ENCODE peak calls at places on chromosomes 5 and 9, in seven cellular contexts. One of them, this sample, is unnamed.

GRCh38 chr5:57598756-57599155 is 116.1 kb upstream of the ACTBL2 start:
- DNase-seq in lung: no peak
- DNase-seq in tibial nerve: no peak
- DNase-seq in ascending aorta: no peak
- DNase-seq in BE2C: no peak
- DNase-seq in suprapubic skin: no peak
- DNase-seq in colonic mucosa: no peak
- DNase-seq in this sample: no peak

GRCh38 chr9:20770947-20771346 is 86.9 kb downstream of the FOCAD start:
- DNase-seq in BE2C: no peak
- DNase-seq in tibial nerve: no peak
- DNase-seq in lung: no peak
- DNase-seq in suprapubic skin: no peak
- DNase-seq in ascending aorta: no peak
- DNase-seq in colonic mucosa: no peak
- DNase-seq in this sample: no peak

GRCh38 chr9:136448655-136449054 is 9.0 kb upstream of the INPP5E start:
- DNase-seq in lung: no peak
- DNase-seq in colonic mucosa: no peak
- DNase-seq in BE2C: no peak
- DNase-seq in tibial nerve: no peak
- DNase-seq in ascending aorta: no peak
- DNase-seq in suprapubic skin: no peak
- DNase-seq in this sample: no peak

GRCh38 chr5:179836225-179837019 is 15.7 kb downstream of the SQSTM1 start:
- DNase-seq in BE2C: no peak
- DNase-seq in lung: no peak
- DNase-seq in tibial nerve: no peak
- DNase-seq in suprapubic skin: no peak
- DNase-seq in colonic mucosa: no peak
- DNase-seq in ascending aorta: no peak
- DNase-seq in this sample: no peak

GRCh38 chr9:72904267-72905093 is 48.4 kb downstream of the ALDH1A1 start:
- DNase-seq in colonic mucosa: no peak
- DNase-seq in lung: no peak
- DNase-seq in BE2C: no peak
- DNase-seq in tibial nerve: no peak
- DNase-seq in suprapubic skin: no peak
- DNase-seq in ascending aorta: no peak
- DNase-seq in this sample: no peak

GRCh38 chr9:100197553-100197952 is 98.5 kb downstream of the INVS start:
- DNase-seq in suprapubic skin: no peak
- DNase-seq in BE2C: no peak
- DNase-seq in lung: no peak
- DNase-seq in ascending aorta: no peak
- DNase-seq in colonic mucosa: no peak
- DNase-seq in tibial nerve: no peak
- DNase-seq in this sample: no peak

GRCh38 chr5:90483206-90483605 is 8.5 kb downstream of the POLR3G start:
- DNase-seq in BE2C: no peak
- DNase-seq in ascending aorta: no peak
- DNase-seq in colonic mucosa: no peak
- DNase-seq in lung: no peak
- DNase-seq in suprapubic skin: no peak
- DNase-seq in tibial nerve: no peak
- DNase-seq in this sample: no peak

GRCh38 chr9:126380447-126380846 is 53.8 kb downstream of the MVB12B start:
- DNase-seq in BE2C: no peak
- DNase-seq in ascending aorta: no peak
- DNase-seq in suprapubic skin: no peak
- DNase-seq in tibial nerve: no peak
- DNase-seq in lung: no peak
- DNase-seq in colonic mucosa: no peak
- DNase-seq in this sample: no peak

GRCh38 chr9:70947086-70947485 is 174.3 kb downstream of the TRPM3 start:
- DNase-seq in ascending aorta: no peak
- DNase-seq in BE2C: no peak
- DNase-seq in suprapubic skin: no peak
- DNase-seq in tibial nerve: no peak
- DNase-seq in colonic mucosa: no peak
- DNase-seq in lung: no peak
- DNase-seq in this sample: no peak

GRCh38 chr9:119159386-119159785 is 209.8 kb downstream of the BRINP1 start:
- DNase-seq in suprapubic skin: no peak
- DNase-seq in colonic mucosa: no peak
- DNase-seq in lung: no peak
- DNase-seq in ascending aorta: no peak
- DNase-seq in BE2C: no peak
- DNase-seq in tibial nerve: no peak
- DNase-seq in this sample: no peak

GRCh38 chr5:135557034-135557838 is 21.5 kb upstream of the NEUROG1 start:
- DNase-seq in colonic mucosa: no peak
- DNase-seq in lung: no peak
- DNase-seq in ascending aorta: no peak
- DNase-seq in tibial nerve: no peak
- DNase-seq in BE2C: no peak
- DNase-seq in suprapubic skin: no peak
- DNase-seq in this sample: no peak

GRCh38 chr5:72252008-72252407 is 68.0 kb downstream of the MRPS27 start:
- DNase-seq in lung: no peak
- DNase-seq in tibial nerve: no peak
- DNase-seq in BE2C: no peak
- DNase-seq in ascending aorta: no peak
- DNase-seq in colonic mucosa: no peak
- DNase-seq in suprapubic skin: no peak
- DNase-seq in this sample: no peak

GRCh38 chr5:93611510-93611899 is 28.5 kb downstream of the NR2F1 start:
- DNase-seq in ascending aorta: no peak
- DNase-seq in lung: no peak
- DNase-seq in colonic mucosa: no peak
- DNase-seq in tibial nerve: no peak
- DNase-seq in BE2C: no peak
- DNase-seq in suprapubic skin: no peak
- DNase-seq in this sample: no peak

GRCh38 chr5:75690669-75691068 is 26.6 kb downstream of the POC5 start:
- DNase-seq in colonic mucosa: no peak
- DNase-seq in suprapubic skin: no peak
- DNase-seq in tibial nerve: no peak
- DNase-seq in BE2C: peak; percentile 24
- DNase-seq in lung: no peak
- DNase-seq in ascending aorta: no peak
- DNase-seq in this sample: no peak

GRCh38 chr9:127769985-127770904 is 8.2 kb downstream of the SH2D3C start:
- DNase-seq in ascending aorta: no peak
- DNase-seq in colonic mucosa: no peak
- DNase-seq in tibial nerve: no peak
- DNase-seq in suprapubic skin: no peak
- DNase-seq in lung: no peak
- DNase-seq in BE2C: no peak
- DNase-seq in this sample: no peak
- H3K4me1 ChIP-seq in ascending aorta: peaks cover 8% of the 10 kb centered on the region
- H3K4me1 ChIP-seq in colonic mucosa: peaks cover 7% of the 10 kb centered on the region
- H3K4me1 ChIP-seq in tibial nerve: no peaks in the 10 kb centered on the region
- H3K4me1 ChIP-seq in suprapubic skin: peaks cover 40% of the 10 kb centered on the region
- H3K4me1 ChIP-seq in lung: peaks cover 18% of the 10 kb centered on the region
- H3K4me1 ChIP-seq in BE2C: peaks cover 9% of the 10 kb centered on the region
- H3K4me1 ChIP-seq in this sample: peaks cover 8% of the 10 kb centered on the region

GRCh38 chr9:18707078-18707477 is 233.1 kb downstream of the ADAMTSL1 start:
- DNase-seq in colonic mucosa: no peak
- DNase-seq in BE2C: no peak
- DNase-seq in suprapubic skin: no peak
- DNase-seq in tibial nerve: peak; percentile 19
- DNase-seq in lung: no peak
- DNase-seq in ascending aorta: no peak
- DNase-seq in this sample: no peak
- H3K4me3 ChIP-seq in colonic mucosa: no peak overlapping the region
- H3K4me3 ChIP-seq in BE2C: no peak overlapping the region
- H3K4me3 ChIP-seq in suprapubic skin: no peak overlapping the region
- H3K4me3 ChIP-seq in tibial nerve: no peak overlapping the region
- H3K4me3 ChIP-seq in lung: no peak overlapping the region
- H3K4me3 ChIP-seq in ascending aorta: no peak overlapping the region
- H3K4me3 ChIP-seq in this sample: no peak overlapping the region

DNA sequence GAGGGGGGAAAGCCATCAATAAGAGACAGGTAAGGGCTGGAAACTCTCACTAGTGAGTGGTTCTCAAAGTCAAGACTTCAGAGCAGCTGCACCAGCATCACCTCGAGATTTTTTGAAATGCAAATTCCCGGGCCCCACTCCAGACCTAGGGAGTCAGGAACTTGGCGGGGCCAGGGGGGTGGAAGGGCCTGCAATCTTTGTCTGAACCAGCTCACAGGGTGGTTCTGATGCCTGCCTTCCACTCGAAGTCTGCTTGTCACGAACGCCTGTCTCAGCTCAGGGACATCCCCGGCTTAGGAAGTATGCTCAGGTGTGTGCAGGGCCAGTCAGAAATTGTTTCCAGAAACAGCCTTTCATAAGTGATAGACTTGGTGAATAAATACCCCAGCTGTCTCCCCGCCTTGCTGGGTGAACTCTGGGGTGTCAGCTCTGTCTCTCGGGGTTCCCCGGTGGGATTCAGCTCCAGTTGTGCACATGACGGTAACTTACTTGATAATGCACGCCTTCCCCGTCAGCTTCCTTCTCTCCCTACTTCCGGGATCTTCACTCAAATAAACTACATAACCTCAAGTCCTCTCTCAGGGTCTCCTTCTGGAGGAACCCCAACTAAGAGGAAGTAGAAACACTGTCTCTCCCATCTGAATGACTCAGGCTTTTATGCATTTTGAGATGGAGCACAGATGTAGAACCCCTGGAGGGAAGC is 17.2 kb downstream of the S1PR3 start:
- DNase-seq in ascending aorta: no peak
- DNase-seq in colonic mucosa: no peak
- DNase-seq in BE2C: no peak
- DNase-seq in lung: peak; percentile 25
- DNase-seq in suprapubic skin: no peak
- DNase-seq in tibial nerve: no peak
- DNase-seq in this sample: no peak
- H3K4me1 ChIP-seq in ascending aorta: no peaks in the 10 kb centered on the region
- H3K4me1 ChIP-seq in colonic mucosa: no peaks in the 10 kb centered on the region
- H3K4me1 ChIP-seq in BE2C: peaks cover 8% of the 10 kb centered on the region
- H3K4me1 ChIP-seq in lung: no peaks in the 10 kb centered on the region
- H3K4me1 ChIP-seq in suprapubic skin: peaks cover 7% of the 10 kb centered on the region
- H3K4me1 ChIP-seq in tibial nerve: no peaks in the 10 kb centered on the region
- H3K4me1 ChIP-seq in this sample: no peaks in the 10 kb centered on the region

GRCh38 chr9:108271236-108271635 is 584.5 kb downstream of the ACTL7B start:
- DNase-seq in colonic mucosa: no peak
- DNase-seq in ascending aorta: no peak
- DNase-seq in suprapubic skin: no peak
- DNase-seq in tibial nerve: no peak
- DNase-seq in BE2C: no peak
- DNase-seq in lung: no peak
- DNase-seq in this sample: no peak

GRCh38 chr9:108271646-108272349 is 584.0 kb downstream of the ACTL7B start:
- DNase-seq in tibial nerve: no peak
- DNase-seq in colonic mucosa: peak; percentile 78
- DNase-seq in BE2C: no peak
- DNase-seq in lung: no peak
- DNase-seq in suprapubic skin: no peak
- DNase-seq in ascending aorta: no peak
- DNase-seq in this sample: no peak

GRCh38 chr9:108270041-108270440 is 585.7 kb downstream of the ACTL7B start:
- DNase-seq in suprapubic skin: no peak
- DNase-seq in lung: no peak
- DNase-seq in BE2C: no peak
- DNase-seq in ascending aorta: no peak
- DNase-seq in colonic mucosa: no peak
- DNase-seq in tibial nerve: no peak
- DNase-seq in this sample: no peak

GRCh38 chr9:108273988-108274387 is 581.8 kb downstream of the ACTL7B start:
- DNase-seq in lung: no peak
- DNase-seq in suprapubic skin: no peak
- DNase-seq in tibial nerve: no peak
- DNase-seq in ascending aorta: no peak
- DNase-seq in BE2C: no peak
- DNase-seq in colonic mucosa: no peak
- DNase-seq in this sample: no peak

GRCh38 chr9:108272350-108272899 is 583.4 kb downstream of the ACTL7B start:
- DNase-seq in lung: peak; percentile 34
- DNase-seq in ascending aorta: peak; percentile 13
- DNase-seq in suprapubic skin: no peak
- DNase-seq in BE2C: peak; percentile 81
- DNase-seq in tibial nerve: peak; percentile 48
- DNase-seq in colonic mucosa: peak; percentile 77
- DNase-seq in this sample: no peak
- H3K4me3 ChIP-seq in lung: no peak overlapping the region
- H3K4me3 ChIP-seq in ascending aorta: no peak overlapping the region
- H3K4me3 ChIP-seq in suprapubic skin: no peak overlapping the region
- H3K4me3 ChIP-seq in BE2C: no peak overlapping the region
- H3K4me3 ChIP-seq in tibial nerve: peak overlapping the region; percentile 31
- H3K4me3 ChIP-seq in colonic mucosa: no peak overlapping the region
- H3K4me3 ChIP-seq in this sample: no peak overlapping the region

DNA sequence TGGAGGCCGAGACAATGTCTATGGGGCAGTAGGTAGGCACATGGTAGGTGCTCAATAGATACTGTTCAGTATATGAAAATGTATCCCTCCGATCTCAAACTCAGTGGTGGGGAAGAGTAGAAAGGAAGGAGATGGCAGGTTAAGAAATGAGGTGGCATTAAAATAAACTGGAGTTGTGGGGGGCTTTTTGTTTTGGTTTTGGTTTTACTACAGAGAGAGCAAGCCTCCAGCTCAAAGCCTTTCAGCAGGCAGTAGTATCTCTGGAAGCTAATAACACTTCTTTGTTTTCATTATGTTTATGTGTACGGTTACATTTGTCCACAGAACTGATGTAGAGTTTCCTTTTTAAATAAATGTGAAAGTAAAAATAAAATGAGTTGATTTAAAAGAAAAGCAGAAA is 8.6 kb downstream of the MFAP3 start:
- DNase-seq in ascending aorta: no peak
- DNase-seq in tibial nerve: no peak
- DNase-seq in BE2C: no peak
- DNase-seq in lung: no peak
- DNase-seq in colonic mucosa: no peak
- DNase-seq in suprapubic skin: no peak
- DNase-seq in this sample: no peak
- H3K4me1 ChIP-seq in ascending aorta: no peaks in the 10 kb centered on the region
- H3K4me1 ChIP-seq in tibial nerve: no peaks in the 10 kb centered on the region
- H3K4me1 ChIP-seq in BE2C: no peaks in the 10 kb centered on the region
- H3K4me1 ChIP-seq in lung: peaks cover 2% of the 10 kb centered on the region
- H3K4me1 ChIP-seq in colonic mucosa: no peaks in the 10 kb centered on the region
- H3K4me1 ChIP-seq in suprapubic skin: peaks cover 20% of the 10 kb centered on the region
- H3K4me1 ChIP-seq in this sample: peaks cover 5% of the 10 kb centered on the region

GRCh38 chr5:139671096-139671841 is 23.1 kb downstream of the CXXC5 start:
- DNase-seq in lung: no peak
- DNase-seq in tibial nerve: no peak
- DNase-seq in ascending aorta: no peak
- DNase-seq in BE2C: no peak
- DNase-seq in colonic mucosa: no peak
- DNase-seq in suprapubic skin: no peak
- DNase-seq in this sample: no peak

GRCh38 chr5:139669681-139670368 is 21.7 kb downstream of the CXXC5 start:
- DNase-seq in colonic mucosa: no peak
- DNase-seq in suprapubic skin: no peak
- DNase-seq in ascending aorta: no peak
- DNase-seq in lung: no peak
- DNase-seq in tibial nerve: no peak
- DNase-seq in BE2C: peak; percentile 79
- DNase-seq in this sample: no peak

GRCh38 chr5:139668924-139669680 is 21.0 kb downstream of the CXXC5 start:
- DNase-seq in tibial nerve: no peak
- DNase-seq in BE2C: no peak
- DNase-seq in suprapubic skin: no peak
- DNase-seq in colonic mucosa: no peak
- DNase-seq in lung: no peak
- DNase-seq in ascending aorta: no peak
- DNase-seq in this sample: no peak

GRCh38 chr5:139668064-139668880 is 20.1 kb downstream of the CXXC5 start:
- DNase-seq in colonic mucosa: no peak
- DNase-seq in tibial nerve: no peak
- DNase-seq in suprapubic skin: no peak
- DNase-seq in ascending aorta: no peak
- DNase-seq in BE2C: peak; percentile 82
- DNase-seq in lung: no peak
- DNase-seq in this sample: no peak

GRCh38 chr5:139670369-139671095 is 22.4 kb downstream of the CXXC5 start:
- DNase-seq in lung: no peak
- DNase-seq in tibial nerve: no peak
- DNase-seq in suprapubic skin: no peak
- DNase-seq in colonic mucosa: no peak
- DNase-seq in ascending aorta: no peak
- DNase-seq in BE2C: no peak
- DNase-seq in this sample: no peak
- H3K4me3 ChIP-seq in lung: no peak overlapping the region
- H3K4me3 ChIP-seq in tibial nerve: peak overlapping the region; percentile 13
- H3K4me3 ChIP-seq in suprapubic skin: no peak overlapping the region
- H3K4me3 ChIP-seq in colonic mucosa: no peak overlapping the region
- H3K4me3 ChIP-seq in ascending aorta: peak overlapping the region; percentile 62
- H3K4me3 ChIP-seq in BE2C: peak overlapping the region; percentile 15
- H3K4me3 ChIP-seq in this sample: peak overlapping the region; percentile 68